ENCODE peak calls at places on chromosomes 7 and 10, in nine cellular contexts. J is spleen, G is MM.1S, Y is RWPE1, C is hepatocyte, W is PC-9, O is left lung, P is choroid plexus epithelial cell, Q is MCF 10A. A is an unnamed sample.

GRCh38 chr10:87552248-87552914 is 47.7 kb downstream of the MINPP1 start:
- DNase-seq in J (no peak), G (no peak), Y (no peak), C (no peak), W (no peak), O (no peak), P (peak), Q (no peak), A (no peak)

GRCh38 chr7:43649755-43650274 is 66.9 kb downstream of the STK17A start:
- DNase-seq in J (peak), G (peak), Y (peak), C (no peak), W (peak), O (no peak), P (peak), Q (peak), A (no peak)

GRCh38 chr7:26583094-26583493 is 281.3 kb downstream of the SKAP2 start:
- DNase-seq in J (no peak), G (no peak), Y (no peak), C (peak), W (no peak), O (no peak), P (no peak), Q (no peak), A (no peak)

GRCh38 chr7:73865738-73866445 is 4.9 kb downstream of the TMEM270 start:
- DNase-seq in J (no peak), G (peak), Y (peak), C (peak), W (peak), O (peak), P (peak), Q (peak), A (peak)

GRCh38 chr10:4677296-4678021 is 148.5 kb upstream of the AKR1E2 start:
- DNase-seq in J (no peak), G (no peak), Y (peak), C (peak), W (no peak), O (no peak), P (peak), Q (peak), A (no peak)

GRCh38 chr7:80847895-80848294 is 71.0 kb downstream of the SEMA3C start:
- DNase-seq in J (no peak), G (no peak), Y (no peak), C (no peak), W (no peak), O (no peak), P (no peak), Q (no peak), A (no peak)

GRCh38 chr7:137985897-137986251 is 16.0 kb downstream of the CREB3L2 start:
- DNase-seq in J (no peak), G (no peak), Y (no peak), C (no peak), W (no peak), O (no peak), P (no peak), Q (no peak), A (no peak)

GRCh38 chr7:7970620-7971307 is 2.2 kb downstream of the GLCCI1 start:
- DNase-seq in J (no peak), G (peak), Y (no peak), C (no peak), W (no peak), O (no peak), P (peak), Q (no peak), A (no peak)

GRCh38 chr7:18086165-18087030 is 58.8 kb upstream of the PRPS1L1 start:
- DNase-seq in J (peak), G (peak), Y (peak), C (peak), W (peak), O (peak), P (peak), Q (peak), A (no peak)

GRCh38 chr10:76301950-76302349 is 870.5 kb downstream of the LRMDA start:
- DNase-seq in J (no peak), G (no peak), Y (no peak), C (peak), W (no peak), O (no peak), P (peak), Q (peak), A (no peak)
- TF ChIP-seq CTCF in J (no peak), G (no peak), Y (no peak), C (peak), W (no peak), O (no peak), P (peak), Q (no peak), A (no peak)

GRCh38 chr10:12252882-12253546 is 57.0 kb downstream of the CDC123 start:
- DNase-seq in J (peak), G (no peak), Y (no peak), C (peak), W (peak), O (no peak), P (peak), Q (no peak), A (no peak)
- TF ChIP-seq CTCF in J (peak), G (peak), Y (no peak), C (peak), W (peak), O (no peak), P (peak), Q (no peak), A (peak)

DNA sequence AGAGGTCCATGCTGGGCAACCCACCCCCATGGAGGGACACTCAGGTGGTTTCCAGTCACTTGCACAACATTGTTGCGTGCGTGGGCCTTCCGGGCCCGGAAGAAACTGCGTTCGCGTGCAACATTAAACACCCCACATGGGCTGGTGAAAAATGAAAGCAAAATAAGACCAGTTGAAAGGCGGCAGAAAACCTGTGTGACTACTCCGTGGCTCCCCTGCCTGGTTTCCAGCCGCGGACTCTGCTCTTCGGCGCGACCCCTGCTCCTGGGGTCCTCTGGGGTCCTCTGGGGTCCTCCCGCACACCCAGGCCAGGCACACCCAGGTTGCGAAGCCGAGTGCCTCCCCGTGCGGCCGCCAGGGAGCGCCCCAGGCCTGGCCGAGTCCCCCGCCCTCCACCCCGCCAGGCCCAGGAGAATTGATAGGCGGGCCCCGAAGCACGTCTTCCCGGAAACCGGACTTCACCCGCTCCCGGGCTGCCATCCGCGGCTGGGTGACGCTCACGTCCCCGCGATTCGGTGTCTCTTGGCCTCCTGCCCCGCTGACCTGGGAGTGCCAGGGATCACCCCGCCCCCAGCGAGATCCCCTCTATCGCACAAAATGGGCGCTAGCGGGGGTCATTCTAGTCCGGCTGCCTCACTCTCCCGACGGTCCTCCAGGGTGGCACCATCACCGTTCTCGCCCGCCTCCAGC is 1.9 kb upstream of the SH2D4B start:
- DNase-seq in J (peak), G (peak), Y (peak), C (peak), W (peak), O (peak), P (peak), Q (peak), A (peak)
- TF ChIP-seq CTCF in J (peak), G (peak), Y (peak), C (peak), W (peak), O (peak), P (peak), Q (peak), A (no peak)

DNA sequence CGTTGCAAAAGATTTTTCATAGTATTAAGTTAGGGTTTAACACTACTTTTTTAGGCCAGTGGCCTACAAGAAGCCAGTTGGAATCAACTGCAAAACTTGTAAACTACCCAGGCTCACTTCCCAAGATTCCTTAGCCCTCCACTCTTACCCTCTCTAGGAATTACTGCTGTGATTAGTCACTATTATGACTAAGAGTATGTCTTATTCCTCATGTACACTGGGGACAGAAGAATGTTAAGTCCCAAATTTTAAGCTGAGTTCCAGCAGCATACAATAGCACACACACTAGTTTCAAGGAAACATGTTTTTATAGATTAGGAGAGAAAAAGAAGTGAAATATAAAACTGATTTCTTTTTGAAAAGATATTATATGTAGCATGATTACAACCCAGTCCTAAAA is 42.8 kb downstream of the FBXL13 start:
- DNase-seq in J (no peak), G (no peak), Y (no peak), C (no peak), W (no peak), O (no peak), P (no peak), Q (no peak), A (no peak)
- TF ChIP-seq CTCF in J (no peak), G (no peak), Y (no peak), C (no peak), W (no peak), O (no peak), P (no peak), Q (no peak), A (no peak)

A was measured in mesothelial cell of epicardium.